ENCODE peak calls at places on chromosomes 11 and 22, in seven cellular contexts. M is cardiac muscle cell; G is stimulated activated naive CD4-positive, alpha-beta T cell; O is COLO829; F is fibroblast of lung; S is stimulated activated CD4-positive, alpha-beta T cell treated with anti-CD3 and anti-CD28 coated beads, Interleukin-4, amount 100 ng/mL, for 4 hours; T is Kasumi-1. K is an unnamed sample.

GRCh38 chr22:35733742-35734516 is 16.3 kb downstream of the APOL5 start:
- DNase-seq in O (no peak), F (peak; percentile 52), G (no peak), S (no peak), M (no peak), T (no peak), K (no peak)

GRCh38 chr11:82261367-82261766 is 472.3 kb downstream of the FAM181B start:
- DNase-seq in O (no peak), T (no peak), S (no peak), M (no peak), F (no peak), G (no peak), K (no peak)

GRCh38 chr11:20162824-20163777 is 2.8 kb upstream of the DBX1 start:
- DNase-seq in M (peak; percentile 75), F (peak; percentile 37), S (no peak), T (no peak), G (no peak), O (no peak), K (peak; percentile 17)

GRCh38 chr11:2534131-2534956 is 89.5 kb downstream of the KCNQ1 start:
- DNase-seq in G (no peak), M (no peak), S (no peak), T (no peak), F (no peak), O (no peak), K (peak; percentile 49)

GRCh38 chr11:73003083-73003482 is 139.0 kb downstream of the FCHSD2 start:
- DNase-seq in G (no peak), O (no peak), F (no peak), T (no peak), S (no peak), M (no peak), K (no peak)

GRCh38 chr11:127888396-127888795 is 699.0 kb downstream of the ETS1 start:
- DNase-seq in F (no peak), O (no peak), G (no peak), T (no peak), M (no peak), S (no peak), K (no peak)

GRCh38 chr22:21762712-21763581 is 27.4 kb upstream of the YPEL1 start:
- DNase-seq in G (no peak), O (no peak), M (no peak), F (no peak), S (peak; percentile 49), T (no peak), K (no peak)

GRCh38 chr11:17413414-17414316 is 25.2 kb upstream of the KCNJ11 start:
- DNase-seq in G (no peak), T (no peak), S (no peak), M (no peak), O (no peak), F (no peak), K (peak; percentile 85)

GRCh38 chr11:69662806-69663205 is 12.3 kb downstream of the LTO1 start:
- DNase-seq in S (no peak), G (no peak), M (no peak), T (no peak), O (no peak), F (no peak), K (peak; percentile 11)

GRCh38 chr11:41845066-41845465 is 385.6 kb upstream of the LRRC4C start:
- DNase-seq in G (no peak), S (no peak), O (no peak), M (no peak), F (no peak), T (no peak), K (peak; percentile 5)

GRCh38 chr11:94168882-94169281 is 40.2 kb downstream of the PANX1 start:
- DNase-seq in O (no peak), F (no peak), M (no peak), T (no peak), S (no peak), G (no peak), K (no peak)

GRCh38 chr11:2777871-2778629 is 78.3 kb upstream of the KCNQ1OT1 start:
- DNase-seq in T (no peak), F (no peak), G (no peak), M (peak; percentile 18), S (no peak), O (no peak), K (no peak)

GRCh38 chr11:2991477-2992233 is 474 bp downstream of the NAP1L4 start:
- DNase-seq in T (peak; percentile 45), S (peak; percentile 32), F (peak; percentile 34), M (peak; percentile 86), G (peak; percentile 43), O (no peak), K (no peak)

GRCh38 chr11:133950874-133951483 is 5.8 kb downstream of the IGSF9B start:
- DNase-seq in M (peak; percentile 62), F (no peak), G (no peak), O (no peak), S (no peak), T (no peak), K (no peak)

GRCh38 chr11:14886509-14886908 is 5.5 kb downstream of the CYP2R1 start:
- DNase-seq in G (no peak), F (no peak), M (no peak), S (no peak), O (no peak), T (no peak), K (no peak)

GRCh38 chr11:88421530-88421929 is 84.0 kb upstream of the CTSC start:
- DNase-seq in S (peak; percentile 55), F (no peak), O (no peak), T (peak; percentile 93), G (no peak), M (no peak), K (peak; percentile 20)

GRCh38 chr11:117961896-117962295 is 24.3 kb upstream of the IL10RA start:
- DNase-seq in G (no peak), M (no peak), T (no peak), O (no peak), F (no peak), S (no peak), K (no peak)

GRCh38 chr11:74863410-74863809 is 85.5 kb downstream of the XRRA1 start:
- DNase-seq in S (no peak), M (no peak), G (no peak), O (no peak), T (no peak), F (no peak), K (no peak)

GRCh38 chr11:10122337-10123197 is 171.5 kb downstream of the SBF2 start:
- DNase-seq in O (no peak), G (no peak), T (peak; percentile 6), M (no peak), F (peak; percentile 15), S (no peak), K (no peak)

GRCh38 chr22:35425546-35425945 is 25.6 kb downstream of the MCM5 start:
- DNase-seq in G (no peak), F (no peak), O (no peak), S (no peak), T (no peak), M (no peak), K (no peak)

GRCh38 chr11:112526699-112527410 is 266.2 kb upstream of the PLET1 start:
- DNase-seq in G (no peak), F (no peak), M (no peak), T (no peak), S (no peak), O (no peak), K (no peak)

GRCh38 chr22:31637938-31638618 is 23.9 kb downstream of the PISD start:
- DNase-seq in T (peak; percentile 93), M (no peak), O (no peak), F (no peak), S (no peak), G (no peak), K (no peak)

GRCh38 chr11:10317776-10318526 is 13.1 kb downstream of the ADM start:
- DNase-seq in M (no peak), S (no peak), O (no peak), F (no peak), G (no peak), T (no peak), K (no peak)

GRCh38 chr11:34784318-34784841 is 131.8 kb downstream of the APIP start:
- DNase-seq in G (no peak), M (no peak), F (no peak), S (no peak), O (no peak), T (no peak), K (no peak)

GRCh38 chr11:66904055-66904454 is 47.2 kb downstream of the LRFN4 start:
- DNase-seq in F (peak; percentile 31), T (no peak), O (no peak), M (no peak), S (no peak), G (no peak), K (peak; percentile 65)

GRCh38 chr22:32502346-32502745 is 27.7 kb downstream of the FBXO7 start:
- DNase-seq in O (peak; percentile 76), T (no peak), F (no peak), G (no peak), M (no peak), S (no peak), K (no peak)

GRCh38 chr11:63837027-63837688 is 1.8 kb upstream of the MARK2 start:
- DNase-seq in F (peak; percentile 74), G (peak; percentile 61), M (peak; percentile 88), T (peak; percentile 74), S (peak; percentile 68), O (peak; percentile 79), K (no peak)

GRCh38 chr11:134584001-134584561 is 172.0 kb upstream of the B3GAT1 start:
- DNase-seq in O (no peak), F (no peak), G (no peak), T (no peak), S (no peak), M (no peak), K (no peak)

GRCh38 chr11:123085497-123085896 is 23.6 kb upstream of the HSPA8 start:
- DNase-seq in T (no peak), S (no peak), O (no peak), F (no peak), G (no peak), M (no peak), K (no peak)

GRCh38 chr11:124583827-124584226 is 14.0 kb downstream of the OR8A1 start:
- DNase-seq in O (no peak), S (no peak), F (no peak), T (no peak), G (no peak), M (no peak), K (no peak)

GRCh38 chr11:72777755-72778278 is 16.0 kb downstream of the STARD10 start:
- DNase-seq in T (no peak), S (no peak), O (no peak), G (no peak), M (no peak), F (no peak), K (no peak)

GRCh38 chr22:27386186-27386585 is 415.4 kb downstream of the MN1 start:
- DNase-seq in O (no peak), F (no peak), S (no peak), M (no peak), T (no peak), G (no peak), K (no peak)

GRCh38 chr22:17972385-17973181 is 51.8 kb downstream of the MICAL3 start:
- DNase-seq in M (peak; percentile 28), O (peak; percentile 53), F (peak; percentile 88), G (no peak), S (no peak), T (no peak), K (no peak)

GRCh38 chr11:75639752-75640151 is 29.1 kb downstream of the MAP6 start:
- DNase-seq in T (no peak), S (no peak), G (no peak), F (peak; percentile 61), O (peak; percentile 41), M (peak; percentile 78), K (peak; percentile 61)

GRCh38 chr11:44618561-44619425 is 53.3 kb downstream of the CD82 start:
- DNase-seq in G (no peak), T (no peak), M (no peak), S (peak; percentile 1), F (no peak), O (no peak), K (no peak)

GRCh38 chr22:24118689-24119384 is 62.5 kb upstream of the SUSD2 start:
- DNase-seq in G (no peak), M (no peak), T (no peak), S (no peak), O (no peak), F (no peak), K (no peak)

GRCh38 chr11:86923993-86924766 is 31.0 kb downstream of the FZD4 start:
- DNase-seq in O (no peak), F (no peak), G (no peak), M (peak; percentile 49), S (no peak), T (no peak), K (no peak)

GRCh38 chr11:47395225-47396048 is 13.0 kb upstream of the SLC39A13 start:
- DNase-seq in F (no peak), T (no peak), M (no peak), G (no peak), O (no peak), S (no peak), K (no peak)

K was measured in mucosa of descending colon.